ENCODE peak calls at places on chromosomes 3 and 15, in four cellular contexts. One of them, this sample, is unnamed.
A peak's percentile ranks its signal among the peaks of the same experiment; 100 is the strongest.

GRCh38 chr3:12963869-12964712 is 109.1 kb downstream of the IQSEC1 start:
- DNase-seq in BE2C: no peak
- DNase-seq in foreskin fibroblast: no peak
- DNase-seq in NCI-H510A treated with DMSO at 0.1 percent for 48 hours: peak; percentile 18
- DNase-seq in this sample: no peak

GRCh38 chr15:57027596-57027995 is 109.2 kb downstream of the TCF12 start:
- DNase-seq in BE2C: no peak
- DNase-seq in foreskin fibroblast: no peak
- DNase-seq in NCI-H510A treated with DMSO at 0.1 percent for 48 hours: no peak
- DNase-seq in this sample: no peak

GRCh38 chr3:138389841-138390581 is 41.6 kb downstream of the MRAS start:
- DNase-seq in BE2C: no peak
- DNase-seq in foreskin fibroblast: peak; percentile 64
- DNase-seq in NCI-H510A treated with DMSO at 0.1 percent for 48 hours: no peak
- DNase-seq in this sample: peak; percentile 96

GRCh38 chr3:30664884-30665283 is 58.5 kb downstream of the TGFBR2 start:
- DNase-seq in BE2C: no peak
- DNase-seq in foreskin fibroblast: no peak
- DNase-seq in NCI-H510A treated with DMSO at 0.1 percent for 48 hours: no peak
- DNase-seq in this sample: no peak

GRCh38 chr3:16883057-16883725 is 1.6 kb upstream of the PLCL2 start:
- DNase-seq in BE2C: no peak
- DNase-seq in foreskin fibroblast: no peak
- DNase-seq in NCI-H510A treated with DMSO at 0.1 percent for 48 hours: no peak
- DNase-seq in this sample: peak; percentile 37

GRCh38 chr3:13013994-13014754 is 59.1 kb downstream of the IQSEC1 start:
- DNase-seq in BE2C: no peak
- DNase-seq in foreskin fibroblast: no peak
- DNase-seq in NCI-H510A treated with DMSO at 0.1 percent for 48 hours: no peak
- DNase-seq in this sample: no peak

GRCh38 chr3:182212479-182213076 is 500.9 kb downstream of the SOX2 start:
- DNase-seq in BE2C: peak; percentile 53
- DNase-seq in foreskin fibroblast: peak; percentile 16
- DNase-seq in NCI-H510A treated with DMSO at 0.1 percent for 48 hours: peak; percentile 85
- DNase-seq in this sample: peak; percentile 83

GRCh38 chr3:71891483-71891882 is 106.5 kb upstream of the PROK2 start:
- DNase-seq in BE2C: no peak
- DNase-seq in foreskin fibroblast: no peak
- DNase-seq in NCI-H510A treated with DMSO at 0.1 percent for 48 hours: no peak
- DNase-seq in this sample: no peak

GRCh38 chr15:70584441-70584837 is 178.9 kb downstream of the UACA start:
- DNase-seq in BE2C: no peak
- DNase-seq in foreskin fibroblast: no peak
- DNase-seq in NCI-H510A treated with DMSO at 0.1 percent for 48 hours: no peak
- DNase-seq in this sample: no peak

GRCh38 chr3:107024481-107025153 is 352.6 kb upstream of the CCDC54 start:
- DNase-seq in BE2C: peak; percentile 32
- DNase-seq in foreskin fibroblast: no peak
- DNase-seq in NCI-H510A treated with DMSO at 0.1 percent for 48 hours: no peak
- DNase-seq in this sample: no peak